ENCODE peak calls at places on chromosome 11, in five cellular contexts. E is thoracic aorta, U is H1, H is T follicular helper cell, S is MV-4-11. D is an unnamed sample.

GRCh38 chr11:64037027-64037633 is 1.4 kb downstream of the FLRT1 start:
- DNase-seq in S (no peak), H (no peak), U (no peak), E (no peak), D (no peak)

GRCh38 chr11:116731097-116731761 is 41.6 kb downstream of the BUD13 start:
- DNase-seq in E (no peak), U (no peak), H (no peak), S (no peak), D (peak)

GRCh38 chr11:84969103-84969502 is 658.0 kb downstream of the DLG2 start:
- DNase-seq in U (no peak), S (no peak), E (no peak), H (no peak), D (no peak)

GRCh38 chr11:74006743-74007304 is 2.1 kb downstream of the UCP3 start:
- DNase-seq in S (no peak), E (no peak), U (no peak), H (no peak), D (no peak)

GRCh38 chr11:130634981-130635473 is 186.6 kb downstream of the ADAMTS15 start:
- DNase-seq in S (peak), U (no peak), E (no peak), H (no peak), D (no peak)

GRCh38 chr11:19498986-19499669 is 213.5 kb upstream of the NAV2 start:
- DNase-seq in H (no peak), U (no peak), E (no peak), S (no peak), D (no peak)

GRCh38 chr11:78202733-78203167 is 14.0 kb downstream of the USP35 start:
- DNase-seq in S (no peak), U (no peak), H (peak), E (no peak), D (no peak)

GRCh38 chr11:133399294-133399693 is 133.0 kb downstream of the OPCML start:
- DNase-seq in H (no peak), E (no peak), S (no peak), U (no peak), D (no peak)

GRCh38 chr11:121929581-121929980 is 186.4 kb downstream of the BLID start:
- DNase-seq in E (no peak), H (no peak), S (no peak), U (no peak), D (no peak)

GRCh38 chr11:61507962-61508824 is at the start of gene LRRC10B:
- DNase-seq in H (no peak), U (no peak), S (peak), E (no peak), D (no peak)

GRCh38 chr11:38952698-38953097 is 2354.7 kb upstream of the RAG2 start:
- DNase-seq in H (no peak), U (no peak), E (no peak), S (no peak), D (no peak)

GRCh38 chr11:66841861-66842260 is 1.4 kb upstream of the RCE1 start:
- DNase-seq in U (no peak), H (no peak), E (no peak), S (no peak), D (peak)

GRCh38 chr11:128916037-128916572 is 24.9 kb downstream of the KCNJ5 start:
- DNase-seq in E (no peak), H (no peak), U (no peak), S (no peak), D (no peak)

GRCh38 chr11:69536406-69536805 is 54.9 kb downstream of the LINC01488 start:
- DNase-seq in H (no peak), E (no peak), S (no peak), U (no peak), D (no peak)

GRCh38 chr11:78870655-78871054 is 296.0 kb upstream of the NARS2 start:
- DNase-seq in S (no peak), E (no peak), H (no peak), U (no peak), D (no peak)

GRCh38 chr11:112017538-112017937 is 7.7 kb upstream of the DLAT start:
- DNase-seq in U (no peak), S (no peak), H (no peak), E (no peak), D (no peak)

GRCh38 chr11:95923730-95924413 is at the start of gene MTMR2:
- DNase-seq in E (peak), H (peak), S (peak), U (peak), D (peak)

GRCh38 chr11:1639102-1639620 is 9.6 kb downstream of the KRTAP5-5 start:
- DNase-seq in U (no peak), H (no peak), S (no peak), E (no peak), D (no peak)

GRCh38 chr11:11332141-11332710 is 20.8 kb downstream of the CSNK2A3 start:
- DNase-seq in S (no peak), E (no peak), U (no peak), H (no peak), D (no peak)

GRCh38 chr11:84817998-84818397 is 809.1 kb downstream of the DLG2 start:
- DNase-seq in U (no peak), E (no peak), H (no peak), S (no peak), D (no peak)

GRCh38 chr11:29676993-29677392 is 339.8 kb downstream of the KCNA4 start:
- DNase-seq in E (no peak), U (no peak), S (no peak), H (no peak), D (no peak)

GRCh38 chr11:17333799-17334586 is 17.6 kb upstream of the NCR3LG1 start:
- DNase-seq in H (no peak), E (no peak), S (peak), U (no peak), D (no peak)

D was measured in breast epithelium.